ENCODE peak calls at places on chromosomes 5 and 9, in four cellular contexts. E is K562, Q is WTC11, C is H1. M is an unnamed sample.

GRCh38 chr9:122392284-122392683 is 21.5 kb downstream of the PTGS1 start:
- DNase-seq in Q (no peak), C (no peak), E (no peak), M (no peak)

GRCh38 chr9:95440447-95440846 is 76.3 kb downstream of the PTCH1 start:
- DNase-seq in E (no peak), C (no peak), Q (no peak), M (no peak)

GRCh38 chr9:37574996-37575395 is 1.2 kb downstream of the FBXO10 start:
- DNase-seq in C (no peak), Q (no peak), E (no peak), M (peak)

GRCh38 chr9:131122158-131122557 is 3.2 kb upstream of the NUP214 start:
- DNase-seq in Q (no peak), C (no peak), E (no peak), M (no peak)

GRCh38 chr9:5265939-5266338 is 34.7 kb downstream of the INSL4 start:
- DNase-seq in E (no peak), Q (peak), C (no peak), M (no peak)

GRCh38 chr5:132012385-132013005 is 1.0 kb upstream of the ACSL6 start:
- DNase-seq in Q (peak), C (no peak), E (peak), M (no peak)

GRCh38 chr9:77907581-77907980 is 124.0 kb downstream of the GNAQ start:
- DNase-seq in C (no peak), E (no peak), Q (no peak), M (no peak)

GRCh38 chr9:29212590-29213373 is 1639.5 kb upstream of the C9orf72 start:
- DNase-seq in Q (peak), E (no peak), C (no peak), M (peak)

GRCh38 chr9:7862170-7862569 is 62.6 kb upstream of the DMAC1 start:
- DNase-seq in Q (no peak), C (no peak), E (no peak), M (no peak)

GRCh38 chr5:138873886-138874200 is 1.3 kb downstream of the LRRTM2 start:
- DNase-seq in C (no peak), E (no peak), Q (no peak), M (peak)

GRCh38 chr5:90853759-90854515 is 295.3 kb downstream of the ADGRV1 start:
- DNase-seq in Q (no peak), E (no peak), C (no peak), M (no peak)

GRCh38 chr5:90849939-90850338 is 291.3 kb downstream of the ADGRV1 start:
- DNase-seq in Q (no peak), C (no peak), E (no peak), M (no peak)

DNA sequence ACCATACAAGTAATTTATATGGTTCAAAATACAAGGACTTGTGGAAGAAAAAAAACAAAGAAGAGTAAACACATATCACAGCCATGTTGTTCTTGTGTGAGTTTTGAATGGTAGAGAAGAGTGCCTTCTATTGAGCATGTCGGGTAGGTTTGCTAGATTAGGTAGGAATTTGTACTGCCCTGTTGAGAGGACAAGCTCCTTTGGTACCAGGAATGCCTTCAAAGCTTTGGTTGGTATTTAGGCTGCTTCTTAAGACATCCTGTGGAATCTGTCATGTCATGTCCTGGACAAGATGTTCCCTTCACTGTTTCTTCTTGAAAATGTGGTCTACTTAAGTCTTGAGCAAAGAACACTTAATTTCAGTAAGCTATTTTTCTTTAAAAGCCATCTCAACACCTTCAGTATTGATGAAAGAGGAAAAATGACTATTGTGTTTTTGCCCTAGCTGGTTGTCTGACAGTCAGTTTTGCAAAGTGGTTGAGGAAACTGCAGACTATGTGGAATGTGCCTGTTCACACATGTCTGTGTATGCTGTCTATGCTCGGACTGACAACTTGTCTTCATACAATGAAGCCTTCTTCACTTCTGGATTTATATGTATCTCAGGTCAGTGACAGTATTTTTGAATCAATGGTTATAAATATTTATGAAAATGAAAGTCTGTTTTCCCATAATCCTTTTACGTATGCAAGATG is 296.8 kb downstream of the ADGRV1 start:
- DNase-seq in C (no peak), Q (no peak), E (no peak), M (no peak)
- TF ChIP-seq TEAD4 in C (no peak), Q (no peak), E (no peak), M (no peak)

DNA sequence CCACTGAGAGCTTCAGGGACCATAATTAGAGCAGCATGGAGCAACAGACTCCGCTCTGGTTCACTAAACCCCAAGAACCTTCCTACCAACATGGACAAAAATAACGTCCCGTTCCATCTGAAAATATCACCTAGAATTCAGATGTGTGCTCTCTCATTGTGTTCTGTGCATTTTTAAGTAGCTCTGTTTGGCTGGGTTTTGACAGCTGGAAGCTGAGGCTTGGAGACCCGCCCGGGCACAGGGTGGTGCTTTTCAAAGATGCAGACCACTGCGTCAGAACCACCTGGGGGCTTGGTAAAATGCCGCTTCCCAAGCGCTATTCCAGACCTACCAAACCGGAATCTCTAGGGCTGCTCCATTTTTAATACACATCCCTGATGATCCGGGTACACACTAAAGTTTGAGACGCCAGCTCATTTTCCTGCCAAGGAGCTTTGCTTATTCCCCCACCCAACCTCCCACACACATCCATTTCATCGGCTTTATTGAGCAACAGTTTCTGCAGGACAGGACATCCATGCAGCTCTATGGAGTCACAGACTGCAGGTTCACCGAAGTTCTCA is 104.8 kb downstream of the GABBR2 start:
- DNase-seq in E (no peak), Q (no peak), C (no peak), M (no peak)
- TF ChIP-seq TEAD4 in E (no peak), Q (no peak), C (no peak), M (no peak)

GRCh38 chr5:141913560-141913959 is 10.1 kb upstream of the DELE1 start:
- DNase-seq in C (no peak), Q (no peak), E (no peak), M (no peak)

GRCh38 chr5:141914797-141915196 is 8.9 kb upstream of the DELE1 start:
- DNase-seq in E (no peak), C (no peak), Q (no peak), M (no peak)

GRCh38 chr5:141915881-141916336 is 7.8 kb upstream of the DELE1 start:
- DNase-seq in Q (peak), C (no peak), E (no peak), M (no peak)

GRCh38 chr5:141916522-141916921 is 7.1 kb upstream of the DELE1 start:
- DNase-seq in E (no peak), C (no peak), Q (no peak), M (no peak)

GRCh38 chr5:141914154-141914743 is 9.4 kb upstream of the DELE1 start:
- DNase-seq in Q (peak), C (no peak), E (peak), M (peak)
- TF ChIP-seq TEAD4 in Q (peak), C (no peak), E (no peak), M (no peak)

DNA sequence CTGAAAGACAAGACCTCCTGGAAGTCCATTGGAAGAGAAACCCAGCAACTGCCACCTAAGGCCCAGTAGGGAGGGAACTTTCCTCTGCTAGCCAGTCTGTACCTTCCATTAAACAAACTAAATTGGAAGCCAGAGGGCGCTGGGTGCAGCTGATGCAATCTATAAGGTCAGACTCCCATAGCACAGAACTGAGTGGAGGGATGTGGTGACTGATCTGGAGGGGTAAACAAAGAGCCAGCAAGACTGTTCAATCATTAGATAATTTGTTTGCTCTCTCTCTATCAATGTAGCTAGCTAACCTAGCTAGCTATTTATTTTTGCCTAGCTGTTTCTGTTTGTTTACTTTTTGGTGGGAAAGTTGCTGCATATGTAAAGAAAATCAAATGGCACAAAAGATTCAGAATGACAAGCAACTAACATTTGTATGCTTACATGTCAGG is 291.8 kb upstream of the DAB2 start:
- DNase-seq in E (peak), C (peak), Q (peak), M (peak)
- TF ChIP-seq TEAD4 in E (no peak), C (no peak), Q (no peak), M (no peak)

DNA sequence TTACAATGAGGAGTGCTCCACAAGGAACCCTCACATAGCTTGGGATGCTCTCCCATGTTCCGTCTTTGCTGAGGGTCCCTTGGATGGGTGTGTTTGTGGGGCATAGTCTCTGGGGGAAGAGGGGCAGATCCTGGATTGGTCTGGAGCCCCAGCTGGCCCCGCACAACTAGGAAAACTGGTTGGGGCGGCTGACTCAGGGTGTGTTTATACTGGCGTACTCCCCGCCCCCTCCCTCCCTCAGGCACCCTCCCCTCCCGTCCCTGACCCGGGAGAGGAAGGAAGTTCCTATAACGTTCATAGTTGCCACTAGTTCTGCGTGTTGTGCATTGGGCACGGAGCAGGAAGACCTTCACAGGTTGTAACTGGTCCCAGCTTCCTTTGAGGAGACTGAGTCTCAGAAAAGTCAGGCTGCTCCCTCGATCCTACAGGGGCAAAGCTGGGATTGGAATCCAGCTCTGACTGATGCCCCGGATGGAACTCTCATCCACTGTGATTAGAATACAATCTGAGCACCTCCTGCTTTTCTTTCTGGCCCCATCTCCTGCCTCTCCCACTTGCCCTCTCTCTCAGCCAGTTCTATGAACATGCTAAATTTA is 11.0 kb downstream of the IER5L start:
- DNase-seq in Q (peak), C (no peak), E (peak), M (no peak)
- TF ChIP-seq TEAD4 in Q (no peak), C (no peak), E (no peak), M (no peak)

GRCh38 chr5:53825926-53826325 is 265.5 kb downstream of the NDUFS4 start:
- DNase-seq in Q (no peak), E (no peak), C (no peak), M (no peak)

GRCh38 chr5:53826503-53826902 is 266.1 kb downstream of the NDUFS4 start:
- DNase-seq in Q (no peak), E (no peak), C (no peak), M (no peak)

GRCh38 chr5:53820802-53821171 is 260.3 kb downstream of the NDUFS4 start:
- DNase-seq in E (no peak), Q (no peak), C (no peak), M (no peak)

GRCh38 chr5:53827072-53827471 is 266.6 kb downstream of the NDUFS4 start:
- DNase-seq in C (no peak), Q (no peak), E (no peak), M (no peak)

GRCh38 chr5:53825016-53825415 is 264.6 kb downstream of the NDUFS4 start:
- DNase-seq in Q (no peak), E (no peak), C (no peak), M (no peak)
- TF ChIP-seq TEAD4 in Q (no peak), E (no peak), C (no peak), M (no peak)

GRCh38 chr5:77925503-77925902 is 149.4 kb upstream of the TBCA start:
- DNase-seq in C (no peak), Q (no peak), E (no peak), M (no peak)
- TF ChIP-seq TEAD4 in C (no peak), Q (no peak), E (no peak), M (no peak)

GRCh38 chr9:128913048-128913900 is 7.5 kb upstream of the PHYHD1 start:
- DNase-seq in C (no peak), Q (no peak), E (no peak), M (no peak)
- TF ChIP-seq TEAD4 in C (no peak), Q (no peak), E (no peak), M (no peak)

GRCh38 chr9:88817628-88818027 is 173.6 kb upstream of the S1PR3 start:
- DNase-seq in Q (no peak), C (no peak), E (no peak), M (no peak)
- TF ChIP-seq TEAD4 in Q (no peak), C (no peak), E (no peak), M (no peak)

GRCh38 chr9:106596984-106597383 is 266.0 kb upstream of the ZNF462 start:
- DNase-seq in Q (no peak), E (no peak), C (no peak), M (no peak)
- TF ChIP-seq TEAD4 in Q (no peak), E (no peak), C (no peak), M (no peak)

M was measured in SK-N-SH.